ENCODE peak calls at places on chromosomes 11 and 22, in eight cellular contexts. Q is IMR-90, E is GM12878, U is uterus, Z is transverse colon, T is suprapubic skin, M is body of pancreas, W is A549. N is an unnamed sample.

GRCh38 chr22:30235687-30236170 is 10.8 kb downstream of the LIF start:
- DNase-seq in M (no peak), U (no peak), Z (no peak), Q (peak), W (peak), T (no peak), E (no peak), N (no peak)

GRCh38 chr11:12860827-12861226 is 148.3 kb upstream of the RASSF10 start:
- DNase-seq in E (no peak), Q (no peak), Z (no peak), U (no peak), M (no peak), T (no peak), W (no peak), N (no peak)

GRCh38 chr22:27124336-27125023 is 467.1 kb downstream of the MIAT start:
- DNase-seq in E (no peak), M (no peak), T (no peak), W (no peak), Q (no peak), Z (peak), U (no peak), N (no peak)

GRCh38 chr11:118618991-118619375 is 11.6 kb downstream of the PHLDB1 start:
- DNase-seq in Q (peak), M (no peak), Z (no peak), U (peak), T (no peak), E (no peak), W (no peak), N (no peak)

GRCh38 chr11:3738241-3738640 is 59.1 kb downstream of the NUP98 start:
- DNase-seq in U (no peak), T (no peak), M (no peak), Q (peak), Z (no peak), W (no peak), E (no peak), N (no peak)

GRCh38 chr22:50730941-50731661 is 6.9 kb upstream of the ACR start:
- DNase-seq in M (no peak), W (no peak), Q (no peak), U (peak), T (peak), Z (no peak), E (no peak), N (no peak)

GRCh38 chr11:86639172-86639571 is 33.2 kb downstream of the ME3 start:
- DNase-seq in E (no peak), Z (no peak), Q (peak), W (no peak), U (no peak), M (no peak), T (no peak), N (no peak)

GRCh38 chr11:71158936-71159335 is 93.4 kb downstream of the SHANK2 start:
- DNase-seq in E (no peak), Z (no peak), U (no peak), M (no peak), T (peak), Q (no peak), W (no peak), N (no peak)

GRCh38 chr11:83744620-83745192 is 458.5 kb upstream of the CCDC90B start:
- DNase-seq in Z (no peak), Q (no peak), U (no peak), M (no peak), W (no peak), T (no peak), E (no peak), N (no peak)

GRCh38 chr22:23127788-23128187 is 14.0 kb downstream of the RSPH14 start:
- DNase-seq in Z (no peak), T (no peak), U (no peak), W (no peak), E (no peak), M (no peak), Q (no peak), N (no peak)

GRCh38 chr11:128365044-128365443 is 222.3 kb downstream of the ETS1 start:
- DNase-seq in Z (no peak), T (no peak), U (no peak), W (no peak), E (no peak), Q (peak), M (no peak), N (no peak)

GRCh38 chr11:128210148-128210940 is 377.0 kb downstream of the ETS1 start:
- DNase-seq in U (peak), Q (peak), Z (peak), T (no peak), E (no peak), M (no peak), W (peak), N (no peak)

GRCh38 chr22:39674536-39674935 is 104.0 kb downstream of the CACNA1I start:
- DNase-seq in W (no peak), U (no peak), T (no peak), E (no peak), M (no peak), Z (no peak), Q (peak), N (no peak)

GRCh38 chr11:66475349-66476172 is 4.7 kb upstream of the DPP3 start:
- DNase-seq in E (no peak), Q (no peak), W (no peak), M (no peak), U (no peak), T (no peak), Z (no peak), N (no peak)

GRCh38 chr11:15816996-15817395 is 539.4 kb downstream of the SOX6 start:
- DNase-seq in Q (peak), E (no peak), M (no peak), Z (no peak), W (no peak), U (no peak), T (no peak), N (no peak)

GRCh38 chr22:42990131-42990838 is 24.7 kb downstream of the PACSIN2 start:
- DNase-seq in Q (peak), M (no peak), W (peak), U (no peak), E (no peak), Z (peak), T (no peak), N (no peak)

GRCh38 chr11:134728186-134728585 is 316.1 kb upstream of the B3GAT1 start:
- DNase-seq in Q (no peak), W (no peak), Z (no peak), M (no peak), E (no peak), T (no peak), U (no peak), N (no peak)

GRCh38 chr22:29072193-29072978 is 449 bp upstream of the KREMEN1 start:
- DNase-seq in W (peak), U (peak), E (no peak), M (peak), Q (peak), Z (peak), T (peak), N (peak)

GRCh38 chr11:105202422-105202821 is 62.9 kb upstream of the CARD18 start:
- DNase-seq in T (no peak), Z (no peak), Q (no peak), E (no peak), W (no peak), M (no peak), U (no peak), N (no peak)

GRCh38 chr11:113697798-113698407 is 8.2 kb downstream of the TMPRSS5 start:
- DNase-seq in U (no peak), T (no peak), Z (no peak), E (no peak), Q (no peak), W (no peak), M (no peak), N (no peak)

GRCh38 chr22:46942816-46943783 is 180.7 kb downstream of the TBC1D22A start:
- DNase-seq in T (no peak), Q (no peak), W (no peak), Z (no peak), U (peak), M (no peak), E (no peak), N (no peak)

GRCh38 chr11:76237914-76238313 is 31.6 kb upstream of the WNT11 start:
- DNase-seq in E (no peak), M (no peak), Q (peak), T (no peak), W (peak), U (no peak), Z (no peak), N (no peak)

GRCh38 chr22:42856179-42856864 is 751 bp downstream of the ARFGAP3 start:
- DNase-seq in E (no peak), M (peak), Z (peak), W (no peak), T (no peak), U (peak), Q (peak), N (peak)

GRCh38 chr11:83219095-83219494 is 25.6 kb downstream of the ANKRD42 start:
- DNase-seq in U (no peak), E (no peak), Z (no peak), Q (no peak), T (no peak), M (no peak), W (no peak), N (no peak)

GRCh38 chr11:76782526-76783293 is 446 bp upstream of the TSKU start:
- DNase-seq in Z (peak), W (peak), U (peak), M (peak), E (no peak), Q (peak), T (peak), N (no peak)

GRCh38 chr22:28407645-28408044 is 272.0 kb downstream of the TTC28 start:
- DNase-seq in T (no peak), Q (no peak), U (no peak), E (no peak), M (no peak), W (no peak), Z (no peak), N (no peak)

GRCh38 chr11:15216678-15217077 is 102.0 kb downstream of the INSC start:
- DNase-seq in W (no peak), T (no peak), U (no peak), Q (no peak), Z (no peak), M (no peak), E (no peak), N (peak)

GRCh38 chr22:25095869-25096268 is 103.8 kb upstream of the CRYBB3 start:
- DNase-seq in E (no peak), M (no peak), Q (no peak), U (no peak), Z (no peak), T (no peak), W (no peak), N (no peak)

GRCh38 chr11:114219559-114220349 is 76.4 kb upstream of the NNMT start:
- DNase-seq in E (no peak), T (no peak), M (no peak), Z (no peak), Q (peak), W (no peak), U (no peak), N (no peak)

GRCh38 chr22:49303781-49304461 is 523.8 kb downstream of the BRD1 start:
- DNase-seq in E (no peak), M (peak), U (no peak), W (no peak), T (peak), Z (no peak), Q (no peak), N (no peak)

GRCh38 chr11:100984668-100985067 is 144.9 kb downstream of the PGR start:
- DNase-seq in Z (no peak), W (no peak), E (no peak), Q (no peak), M (no peak), T (no peak), U (no peak), N (no peak)

GRCh38 chr11:5611627-5612026 is 13.2 kb upstream of the TRIM34 start:
- DNase-seq in Q (no peak), W (no peak), M (no peak), U (no peak), T (no peak), E (no peak), Z (no peak), N (no peak)

GRCh38 chr22:25362215-25362882 is 142.9 kb downstream of the CRYBB2 start:
- DNase-seq in E (no peak), M (peak), U (peak), W (peak), Z (peak), T (peak), Q (peak), N (peak)

GRCh38 chr22:34847072-34847471 is 218.9 kb upstream of the ISX start:
- DNase-seq in E (peak), Q (no peak), M (no peak), W (no peak), T (no peak), Z (no peak), U (no peak), N (no peak)

GRCh38 chr11:133520707-133521106 is 11.6 kb downstream of the OPCML start:
- DNase-seq in M (peak), W (no peak), T (no peak), Z (no peak), Q (no peak), U (no peak), E (no peak), N (no peak)

GRCh38 chr11:7246179-7246578 is 5.5 kb upstream of the SYT9 start:
- DNase-seq in E (no peak), U (no peak), T (no peak), M (no peak), Q (no peak), W (no peak), Z (no peak), N (no peak)

GRCh38 chr11:96551136-96551535 is 161.3 kb downstream of the JRKL start:
- DNase-seq in Q (no peak), Z (no peak), M (no peak), T (no peak), U (no peak), E (no peak), W (no peak), N (no peak)

GRCh38 chr11:21949741-21950413 is 243.0 kb upstream of the ANO5 start:
- DNase-seq in T (no peak), U (no peak), E (no peak), W (no peak), M (no peak), Q (no peak), Z (no peak), N (no peak)

GRCh38 chr11:118639899-118640298 is 32.5 kb downstream of the PHLDB1 start:
- DNase-seq in M (no peak), W (no peak), T (no peak), E (no peak), Z (no peak), U (no peak), Q (no peak), N (no peak)

GRCh38 chr11:69638941-69639681 is 1.8 kb upstream of the CCND1 start:
- DNase-seq in T (peak), Q (peak), M (peak), W (peak), Z (peak), E (no peak), U (peak), N (no peak)
- TF ChIP-seq POLR2A in T (no peak), Q (peak), M (peak), W (peak), Z (peak), E (no peak), U (peak), N (no peak)

DNA sequence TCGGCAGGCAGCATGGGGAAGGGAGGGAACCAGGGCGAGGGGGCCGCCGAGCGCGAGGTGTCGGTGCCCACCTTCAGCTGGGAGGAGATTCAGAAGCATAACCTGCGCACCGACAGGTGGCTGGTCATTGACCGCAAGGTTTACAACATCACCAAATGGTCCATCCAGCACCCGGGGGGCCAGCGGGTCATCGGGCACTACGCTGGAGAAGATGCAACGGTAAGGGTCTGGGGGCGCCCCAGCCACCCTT is 204 bp downstream of the FADS2 start:
- DNase-seq in Z (no peak), W (no peak), M (no peak), E (no peak), U (no peak), T (no peak), Q (no peak), N (no peak)
- TF ChIP-seq POLR2A in Z (no peak), W (no peak), M (peak), E (no peak), U (no peak), T (no peak), Q (no peak), N (no peak)

DNA sequence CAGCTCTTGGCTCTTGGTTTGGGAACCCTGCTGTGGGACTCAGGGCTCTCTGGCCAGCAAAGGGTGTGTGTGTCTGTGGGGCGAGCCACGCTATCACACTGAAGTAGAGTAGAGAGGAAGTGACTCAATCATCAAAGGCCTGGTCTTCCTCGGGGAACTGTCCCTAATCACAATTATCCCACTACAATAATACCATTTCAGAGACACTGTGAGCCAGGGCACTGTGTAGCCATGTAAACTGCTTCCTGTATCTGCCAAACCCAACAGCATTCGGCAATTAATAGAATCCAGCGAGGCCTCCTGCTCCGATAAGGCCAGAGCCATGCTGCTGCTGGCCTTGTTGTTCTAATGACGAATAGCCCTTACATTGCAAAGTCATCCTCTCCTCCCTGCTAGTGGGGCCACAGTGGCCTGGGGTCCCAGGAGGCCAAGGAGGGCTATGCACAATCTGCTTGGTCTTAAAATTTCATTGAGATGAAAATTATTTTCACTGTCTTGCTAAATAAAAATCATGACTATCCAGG is 49.8 kb upstream of the LMO2 start:
- DNase-seq in T (no peak), Q (no peak), M (no peak), U (no peak), W (no peak), Z (no peak), E (peak), N (no peak)
- TF ChIP-seq POLR2A in T (no peak), Q (no peak), M (no peak), U (no peak), W (no peak), Z (no peak), E (no peak), N (no peak)

GRCh38 chr11:68546555-68546954 is 86.0 kb downstream of the PPP6R3 start:
- DNase-seq in M (no peak), T (no peak), U (no peak), E (no peak), Q (peak), Z (no peak), W (peak), N (no peak)
- TF ChIP-seq POLR2A in M (no peak), T (no peak), U (no peak), E (no peak), Q (no peak), Z (no peak), W (no peak), N (no peak)

GRCh38 chr11:78418584-78419211 is 1.1 kb upstream of the GAB2 start:
- DNase-seq in W (no peak), U (no peak), E (no peak), M (no peak), Z (no peak), Q (peak), T (no peak), N (no peak)

GRCh38 chr11:78419327-78419726 is 1.7 kb upstream of the GAB2 start:
- DNase-seq in E (no peak), Q (peak), M (peak), Z (peak), W (peak), U (peak), T (no peak), N (no peak)

GRCh38 chr11:78417175-78417887 is at the start of gene GAB2:
- DNase-seq in W (no peak), M (peak), E (no peak), U (no peak), Q (no peak), Z (peak), T (no peak), N (no peak)

GRCh38 chr11:78416285-78417174 is 1.1 kb downstream of the GAB2 start:
- DNase-seq in T (peak), E (no peak), W (peak), Z (peak), M (peak), Q (peak), U (peak), N (peak)

DNA sequence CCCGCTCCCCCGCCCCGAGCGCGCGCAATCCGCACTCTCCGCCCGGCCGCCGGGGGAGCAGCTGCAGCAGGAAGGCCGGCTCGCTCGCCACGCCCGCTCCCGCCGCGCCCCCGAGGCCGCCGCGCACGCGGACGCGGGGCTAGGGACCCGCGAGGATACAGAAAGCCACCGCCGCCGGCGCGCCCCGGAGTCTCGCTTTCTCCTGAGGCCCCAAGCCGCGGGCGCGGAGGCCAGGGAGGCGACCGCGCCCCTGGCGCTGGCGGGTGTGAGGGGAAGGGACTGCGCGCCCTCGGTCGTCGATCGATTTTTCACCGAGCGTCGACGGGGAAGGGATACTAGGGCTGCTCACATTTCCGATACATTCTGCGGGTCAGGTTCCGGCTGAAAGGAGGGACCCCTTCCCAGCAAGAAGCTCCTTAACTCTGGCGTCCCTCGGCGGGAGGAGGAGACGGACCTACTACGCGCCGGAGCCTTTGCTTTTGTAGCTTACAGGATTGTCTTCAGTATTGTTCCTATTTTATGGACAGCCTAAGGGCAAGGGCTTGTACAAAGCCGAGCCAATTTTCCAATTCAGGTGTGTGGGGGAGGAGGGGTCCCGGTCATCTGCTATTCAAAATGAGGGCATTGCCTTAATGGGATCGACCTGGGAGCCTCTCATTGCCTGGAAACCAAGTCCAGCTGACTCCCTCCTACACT is 416 bp upstream of the GAB2 start:
- DNase-seq in U (peak), Z (peak), M (peak), Q (peak), W (peak), T (peak), E (no peak), N (peak)
- TF ChIP-seq POLR2A in U (peak), Z (peak), M (peak), Q (peak), W (peak), T (peak), E (peak), N (no peak)

GRCh38 chr11:47642099-47642855 is at the start of gene MTCH2:
- DNase-seq in U (peak), T (peak), Q (peak), E (peak), W (peak), M (peak), Z (peak), N (peak)
- TF ChIP-seq POLR2A in U (peak), T (no peak), Q (peak), E (peak), W (peak), M (peak), Z (peak), N (peak)

N was measured in GM12891.